ENCODE peak calls at places on chromosomes 16 and 17, in seven cellular contexts. X is left ventricle myocardium inferior, I is cardiac fibroblast, M is cardiac muscle cell, L is psoas muscle, H is lower lobe of right lung, K is GM23338. Y is an unnamed sample.
A peak's percentile ranks its signal among the peaks of the same experiment; 100 is the strongest.

GRCh38 chr16:74216319-74216718 is 80.3 kb upstream of the PSMD7 start:
- DNase-seq in X (no peak), I (peak; percentile 1), M (no peak), L (no peak), H (no peak), K (no peak), Y (no peak)

GRCh38 chr17:61410555-61411089 is 11.0 kb downstream of the TBX2 start:
- DNase-seq in X (peak; percentile 80), I (peak; percentile 65), M (peak; percentile 89), L (peak; percentile 82), H (peak; percentile 84), K (peak; percentile 91), Y (peak; percentile 57)

GRCh38 chr16:27547134-27547533 is 2.6 kb downstream of the GTF3C1 start:
- DNase-seq in X (no peak), I (peak; percentile 72), M (no peak), L (no peak), H (no peak), K (no peak), Y (peak; percentile 30)

GRCh38 chr17:49959183-49959935 is 9.6 kb upstream of the DLX4 start:
- DNase-seq in X (no peak), I (peak; percentile 14), M (no peak), L (no peak), H (no peak), K (peak; percentile 36), Y (no peak)

GRCh38 chr17:74525781-74526288 is 5.4 kb downstream of the CD300LB start:
- DNase-seq in X (no peak), I (no peak), M (no peak), L (no peak), H (no peak), K (no peak), Y (no peak)

GRCh38 chr17:6455321-6455705 is 11.1 kb downstream of the PIMREG start:
- DNase-seq in X (no peak), I (peak; percentile 35), M (peak; percentile 46), L (no peak), H (peak; percentile 51), K (peak; percentile 76), Y (peak; percentile 44)

GRCh38 chr16:28951410-28951943 is 740 bp downstream of the NFATC2IP start:
- DNase-seq in X (no peak), I (no peak), M (no peak), L (no peak), H (no peak), K (peak; percentile 42), Y (peak; percentile 59)

GRCh38 chr17:8740486-8740885 is 4.2 kb downstream of the CCDC42 start:
- DNase-seq in X (no peak), I (no peak), M (peak; percentile 17), L (no peak), H (no peak), K (peak; percentile 70), Y (peak; percentile 40)

GRCh38 chr16:12811441-12812198 is 7.9 kb upstream of the CPPED1 start:
- DNase-seq in X (no peak), I (no peak), M (no peak), L (no peak), H (no peak), K (no peak), Y (no peak)

GRCh38 chr17:64091116-64091515 is 38.8 kb downstream of the ERN1 start:
- DNase-seq in X (no peak), I (no peak), M (no peak), L (no peak), H (no peak), K (no peak), Y (peak; percentile 82)

GRCh38 chr16:85042606-85043005 is 15.0 kb downstream of the KIAA0513 start:
- DNase-seq in X (no peak), I (no peak), M (no peak), L (peak; percentile 62), H (no peak), K (no peak), Y (no peak)

GRCh38 chr17:77473615-77474226 is 333.0 kb downstream of the SEC14L1 start:
- DNase-seq in X (no peak), I (no peak), M (no peak), L (no peak), H (no peak), K (no peak), Y (peak; percentile 59)

GRCh38 chr17:79814966-79815835 is 18.3 kb upstream of the CBX8 start:
- DNase-seq in X (no peak), I (peak; percentile 51), M (no peak), L (no peak), H (peak; percentile 83), K (peak; percentile 60), Y (no peak)
- H3K4me3 ChIP-seq in X (peak overlapping the region; percentile 45), I (no peak overlapping the region), M (no peak overlapping the region), L (no peak overlapping the region), H (peak overlapping the region; percentile 39), K (peak overlapping the region; percentile 46), Y (no peak overlapping the region)

GRCh38 chr17:17774009-17774881 is 62.5 kb downstream of the SREBF1 start:
- DNase-seq in X (peak; percentile 34), I (peak; percentile 54), M (no peak), L (peak; percentile 87), H (no peak), K (peak; percentile 55), Y (no peak)
- TF ChIP-seq CTCF in X (peak; percentile 40), I (peak; percentile 41), M (peak; percentile 32), L (no peak), H (peak; percentile 28), K (peak; percentile 61), Y (no peak)

GRCh38 chr17:3998436-3998835 is 34.2 kb upstream of the ATP2A3 start:
- DNase-seq in X (no peak), I (no peak), M (no peak), L (no peak), H (no peak), K (no peak), Y (no peak)
- H3K4me3 ChIP-seq in X (no peak overlapping the region), I (no peak overlapping the region), M (no peak overlapping the region), L (no peak overlapping the region), H (no peak overlapping the region), K (no peak overlapping the region), Y (no peak overlapping the region)

GRCh38 chr17:82452162-82452561 is 1.6 kb upstream of the CYBC1 start:
- DNase-seq in X (no peak), I (no peak), M (no peak), L (no peak), H (no peak), K (no peak), Y (no peak)

GRCh38 chr17:82449136-82449882 is 1.2 kb downstream of the CYBC1 start:
- DNase-seq in X (no peak), I (no peak), M (no peak), L (no peak), H (no peak), K (peak; percentile 82), Y (peak; percentile 93)

GRCh38 chr17:82449883-82450356 is 632 bp downstream of the CYBC1 start:
- DNase-seq in X (no peak), I (no peak), M (no peak), L (no peak), H (no peak), K (no peak), Y (no peak)

GRCh38 chr17:82446649-82447048 is 3.9 kb downstream of the CYBC1 start:
- DNase-seq in X (no peak), I (no peak), M (no peak), L (no peak), H (no peak), K (no peak), Y (no peak)

DNA sequence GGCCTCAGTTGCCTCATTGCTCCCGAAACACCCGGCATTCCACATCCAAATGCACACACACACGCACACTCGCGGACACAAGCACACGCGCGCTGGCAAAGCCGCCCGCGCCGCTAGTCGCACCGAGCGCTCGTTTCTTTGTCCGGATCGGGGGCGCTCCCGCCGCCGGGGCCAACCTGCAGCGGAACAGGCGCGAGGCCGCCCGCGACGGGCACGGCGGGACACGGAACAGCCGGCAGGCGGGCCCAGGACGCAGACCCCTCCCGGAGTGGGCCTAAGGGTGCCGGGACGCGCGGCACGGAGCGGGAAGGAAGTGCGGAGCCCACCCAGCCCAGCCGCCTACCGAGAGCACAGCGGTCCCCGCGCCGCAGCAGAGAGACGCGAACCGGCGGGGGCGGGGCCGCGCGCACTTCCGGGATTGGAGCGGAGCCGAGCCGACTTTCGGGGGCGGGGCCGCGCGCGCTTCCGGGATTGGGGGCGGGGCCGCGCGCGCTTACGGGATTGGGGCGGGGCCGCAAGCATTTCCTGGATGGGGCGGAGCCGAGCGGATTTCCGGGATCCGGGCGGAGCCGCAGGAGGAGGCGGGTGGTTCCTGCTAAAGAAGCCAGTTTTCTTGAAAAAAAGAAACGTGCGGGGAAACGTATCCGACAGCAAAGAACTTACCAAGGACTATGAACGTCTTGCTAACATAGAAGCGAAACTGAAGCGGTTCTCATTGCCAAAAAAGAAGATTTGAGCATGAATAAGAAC is at the start of gene CYBC1:
- DNase-seq in X (peak; percentile 93), I (peak; percentile 99), M (peak; percentile 96), L (peak; percentile 96), H (peak; percentile 95), K (peak; percentile 97), Y (peak; percentile 97)
- TF ChIP-seq CTCF in X (peak; percentile 13), I (no peak), M (no peak), L (no peak), H (no peak), K (no peak), Y (no peak)

DNA sequence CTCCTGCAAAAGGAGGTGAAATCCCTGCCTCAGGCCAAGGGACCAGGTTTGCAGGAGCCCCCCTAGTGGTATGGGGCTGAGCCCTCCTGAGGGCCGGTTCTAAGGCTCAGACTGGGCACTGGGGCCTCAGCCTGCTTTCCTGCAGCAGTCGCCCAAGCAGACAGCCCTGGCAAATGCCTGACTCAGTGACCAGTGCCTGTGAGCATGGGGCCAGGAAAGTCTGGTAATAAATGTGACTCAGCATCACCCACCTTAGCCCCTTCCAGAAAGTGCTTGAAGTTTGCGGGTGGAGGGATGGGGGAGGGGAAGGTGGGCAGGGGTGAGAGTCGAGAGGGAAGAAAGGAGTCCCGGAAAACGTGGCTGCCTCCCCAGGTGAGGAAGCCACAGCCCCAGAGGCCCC is 2.1 kb downstream of the MC1R start:
- DNase-seq in X (no peak), I (peak; percentile 24), M (no peak), L (no peak), H (no peak), K (no peak), Y (no peak)
- H3K4me3 ChIP-seq in X (no peak overlapping the region), I (no peak overlapping the region), M (no peak overlapping the region), L (no peak overlapping the region), H (no peak overlapping the region), K (no peak overlapping the region), Y (no peak overlapping the region)